ENCODE peak calls at places on chromosomes 12 and 14, in ten cellular contexts. A is A673; T is neural progenitor cell; B is A549; F is stomach; C is K562; G is Peyer's patch; M is CD8-positive, alpha-beta T cell; J is heart right ventricle; L is fibroblast of lung. O is an unnamed sample.

GRCh38 chr12:32126720-32127119 is 20.1 kb downstream of the BICD1 start:
- DNase-seq in A (no peak), T (no peak), B (no peak), F (no peak), C (no peak), G (no peak), M (no peak), J (no peak), L (no peak), O (no peak)

GRCh38 chr12:119463211-119463914 is 128.8 kb downstream of the CCDC60 start:
- DNase-seq in A (no peak), T (no peak), B (no peak), F (no peak), C (no peak), G (no peak), M (no peak), J (no peak), L (no peak), O (no peak)

GRCh38 chr12:6363330-6364036 is 11.9 kb downstream of the SCNN1A start:
- DNase-seq in A (peak; percentile 70), T (peak; percentile 74), B (peak; percentile 90), F (peak; percentile 84), C (peak; percentile 85), G (peak; percentile 64), M (peak; percentile 56), J (peak; percentile 83), L (peak; percentile 53), O (peak; percentile 83)

GRCh38 chr12:77337327-77337726 is 272.0 kb upstream of the E2F7 start:
- DNase-seq in A (no peak), T (peak; percentile 28), B (no peak), F (no peak), C (no peak), G (no peak), M (no peak), J (no peak), L (no peak), O (no peak)

GRCh38 chr12:64680235-64680634 is 69.9 kb downstream of the RASSF3 start:
- DNase-seq in A (no peak), T (no peak), B (peak; percentile 86), F (no peak), C (peak; percentile 62), G (no peak), M (no peak), J (no peak), L (no peak), O (no peak)

GRCh38 chr14:50963919-50964318 is 19.6 kb upstream of the PYGL start:
- DNase-seq in A (no peak), T (no peak), B (no peak), F (no peak), C (no peak), G (no peak), M (no peak), J (no peak), L (no peak), O (no peak)

GRCh38 chr14:28759658-28760313 is 6.8 kb upstream of the FOXG1 start:
- DNase-seq in A (no peak), T (peak; percentile 76), B (no peak), F (no peak), C (no peak), G (no peak), M (no peak), J (no peak), L (no peak), O (no peak)

GRCh38 chr12:52232916-52233461 is at the start of gene KRT7:
- DNase-seq in A (no peak), T (peak; percentile 63), B (peak; percentile 94), F (no peak), C (no peak), G (no peak), M (no peak), J (no peak), L (no peak), O (no peak)

GRCh38 chr14:76591270-76591669 is 170.0 kb upstream of the VASH1 start:
- DNase-seq in A (peak; percentile 31), T (peak; percentile 52), B (no peak), F (no peak), C (no peak), G (no peak), M (no peak), J (no peak), L (no peak), O (no peak)

GRCh38 chr14:102258136-102258535 is 46.8 kb downstream of the MOK start:
- DNase-seq in A (no peak), T (no peak), B (no peak), F (no peak), C (no peak), G (no peak), M (no peak), J (no peak), L (no peak), O (no peak)

GRCh38 chr12:67827820-67828383 is 161.3 kb upstream of the IFNG-AS1 start:
- DNase-seq in A (peak; percentile 43), T (no peak), B (peak; percentile 80), F (no peak), C (no peak), G (no peak), M (no peak), J (no peak), L (peak; percentile 86), O (peak; percentile 20)

GRCh38 chr12:40552868-40553267 is 139.4 kb upstream of the CNTN1 start:
- DNase-seq in A (no peak), T (no peak), B (no peak), F (no peak), C (no peak), G (no peak), M (no peak), J (no peak), L (no peak), O (no peak)

GRCh38 chr12:111298583-111299436 is 70.1 kb downstream of the PHETA1 start:
- DNase-seq in A (peak; percentile 83), T (peak; percentile 87), B (peak; percentile 64), F (peak; percentile 34), C (peak; percentile 63), G (peak; percentile 24), M (peak; percentile 31), J (peak; percentile 35), L (peak; percentile 48), O (peak; percentile 65)

GRCh38 chr12:56014205-56014604 is 6.6 kb upstream of the IKZF4 start:
- DNase-seq in A (no peak), T (no peak), B (no peak), F (no peak), C (no peak), G (no peak), M (no peak), J (no peak), L (no peak), O (no peak)

GRCh38 chr12:82966160-82966559 is 279.5 kb downstream of the TMTC2 start:
- DNase-seq in A (peak; percentile 95), T (no peak), B (no peak), F (no peak), C (no peak), G (no peak), M (no peak), J (no peak), L (no peak), O (no peak)

DNA sequence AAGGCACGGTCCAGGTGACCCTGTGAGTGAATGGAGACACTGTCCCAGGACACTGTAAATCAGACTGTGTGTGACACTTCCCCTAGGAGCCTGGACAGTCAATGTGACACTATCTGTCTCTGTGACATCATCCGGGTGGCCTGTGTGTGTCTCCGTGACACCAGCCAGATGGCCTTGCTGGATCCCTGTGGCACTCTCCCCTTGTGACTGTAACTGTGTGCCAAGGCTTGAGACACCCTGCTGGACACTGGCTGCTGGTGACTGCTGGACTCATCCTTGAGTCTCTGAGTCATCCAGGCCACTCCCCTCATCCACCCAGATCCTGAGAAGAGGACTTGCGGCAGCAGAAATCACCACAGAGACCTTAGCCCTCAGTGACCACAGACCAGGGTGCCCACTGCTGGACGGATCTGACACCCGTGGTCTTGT is 51.6 kb downstream of the MVK start:
- DNase-seq in A (no peak), T (no peak), B (peak; percentile 64), F (no peak), C (peak; percentile 22), G (no peak), M (no peak), J (no peak), L (no peak), O (peak; percentile 79)
- TF ChIP-seq CTCF in A (no peak), T (no peak), B (no peak), F (no peak), C (no peak), G (no peak), M (no peak), J (no peak), L (no peak), O (peak; percentile 6)

GRCh38 chr14:71006200-71006563 is 98.9 kb downstream of the PCNX1 start:
- DNase-seq in A (no peak), T (no peak), B (no peak), F (no peak), C (no peak), G (no peak), M (no peak), J (no peak), L (no peak), O (no peak)

GRCh38 chr14:71001742-71002141 is 94.5 kb downstream of the PCNX1 start:
- DNase-seq in A (no peak), T (no peak), B (no peak), F (no peak), C (peak; percentile 1), G (no peak), M (no peak), J (no peak), L (no peak), O (no peak)

GRCh38 chr14:71004481-71004880 is 97.2 kb downstream of the PCNX1 start:
- DNase-seq in A (no peak), T (no peak), B (no peak), F (no peak), C (no peak), G (no peak), M (no peak), J (no peak), L (no peak), O (no peak)

GRCh38 chr14:71005076-71005475 is 97.8 kb downstream of the PCNX1 start:
- DNase-seq in A (no peak), T (no peak), B (no peak), F (no peak), C (no peak), G (no peak), M (no peak), J (no peak), L (no peak), O (no peak)

GRCh38 chr14:71003156-71003555 is 95.9 kb downstream of the PCNX1 start:
- DNase-seq in A (no peak), T (no peak), B (no peak), F (no peak), C (no peak), G (no peak), M (no peak), J (no peak), L (no peak), O (no peak)
- H3K4me3 ChIP-seq in A (no peak overlapping the region), T (no peak overlapping the region), B (no peak overlapping the region), F (no peak overlapping the region), C (no peak overlapping the region), G (no peak overlapping the region), M (no peak overlapping the region), J (no peak overlapping the region), L (no peak overlapping the region), O (no peak overlapping the region)

GRCh38 chr14:72644038-72644437 is 249.9 kb downstream of the DPF3 start:
- DNase-seq in A (no peak), T (no peak), B (no peak), F (no peak), C (no peak), G (no peak), M (no peak), J (no peak), L (no peak), O (no peak)
- H3K27ac ChIP-seq in A (no peak overlapping the region), T (no peak overlapping the region), B (peak overlapping the region; percentile 77), F (no peak overlapping the region), C (no peak overlapping the region), G (no peak overlapping the region), M (no peak overlapping the region), J (no peak overlapping the region), L (peak overlapping the region; percentile 82), O (peak overlapping the region; percentile 49)

GRCh38 chr12:12999276-12999958 is 648 bp downstream of the HEBP1 start:
- DNase-seq in A (no peak), T (peak; percentile 64), B (no peak), F (no peak), C (peak; percentile 28), G (no peak), M (no peak), J (no peak), L (peak; percentile 19), O (no peak)
- TF ChIP-seq CTCF in A (no peak), T (no peak), B (no peak), F (no peak), C (no peak), G (no peak), M (no peak), J (no peak), L (peak; percentile 8), O (no peak)